ENCODE peak calls at places on chromosomes 12 and 14, in eight cellular contexts. K is C1 segment of cervical spinal cord; H is activated CD4-positive, alpha-beta T cell treated with anti-CD3 and anti-CD28 coated beads, Interleukin-2, amount 50 U/mL, for 48 hours; J is T-helper 1 cell; C is activated naive CD8-positive, alpha-beta T cell treated with anti-CD3 and anti-CD28 coated beads, Interleukin-2, amount 50 U/mL, for 24 hours; W is nephron progenitor cell; Z is foreskin fibroblast; L is anterior cingulate cortex. E is an unnamed sample.

GRCh38 chr14:55532645-55533309 is 47.2 kb upstream of the KTN1 start:
- DNase-seq in K (no peak), H (no peak), J (no peak), C (no peak), W (no peak), Z (no peak), L (no peak), E (no peak)

GRCh38 chr12:124294686-124295315 is at the start of gene RFLNA:
- DNase-seq in K (no peak), H (no peak), J (no peak), C (no peak), W (peak), Z (peak), L (no peak), E (no peak)

GRCh38 chr14:94564381-94564780 is 3.1 kb downstream of the SERPINA4 start:
- DNase-seq in K (no peak), H (no peak), J (no peak), C (no peak), W (no peak), Z (no peak), L (no peak), E (no peak)

GRCh38 chr12:13171921-13172859 is 24.3 kb upstream of the EMP1 start:
- DNase-seq in K (no peak), H (no peak), J (no peak), C (no peak), W (peak), Z (peak), L (no peak), E (no peak)

GRCh38 chr12:56206373-56207166 is 15.2 kb downstream of the RNF41 start:
- DNase-seq in K (no peak), H (peak), J (no peak), C (peak), W (peak), Z (peak), L (no peak), E (no peak)

GRCh38 chr14:102363182-102363952 is 626 bp downstream of the TECPR2 start:
- DNase-seq in K (peak), H (peak), J (no peak), C (peak), W (no peak), Z (peak), L (peak), E (peak)

GRCh38 chr12:3492868-3493224 is 1.8 kb downstream of the PRMT8 start:
- DNase-seq in K (no peak), H (no peak), J (no peak), C (no peak), W (no peak), Z (no peak), L (no peak), E (no peak)

GRCh38 chr14:55274760-55275159 is 3.5 kb downstream of the FBXO34 start:
- DNase-seq in K (no peak), H (no peak), J (no peak), C (no peak), W (no peak), Z (peak), L (no peak), E (no peak)

GRCh38 chr14:79605863-79606262 is 605.4 kb downstream of the DIO2 start:
- DNase-seq in K (peak), H (no peak), J (no peak), C (no peak), W (no peak), Z (no peak), L (no peak), E (no peak)

GRCh38 chr14:76936483-76936882 is 92.0 kb downstream of the IRF2BPL start:
- DNase-seq in K (no peak), H (no peak), J (no peak), C (no peak), W (no peak), Z (peak), L (no peak), E (no peak)

E was measured in stromal cell of bone marrow.